ENCODE peak calls at places on chromosomes 5 and 9, in ten cellular contexts. S, N, L, P, V, Q, W, J, I and U are unnamed samples.

GRCh38 chr9:79353856-79354520 is 217.8 kb upstream of the TLE4 start:
- DNase-seq in J (no peak), Q (no peak), S (peak; percentile 85), N (no peak), V (peak; percentile 71), P (no peak), I (peak; percentile 27), W (no peak), L (no peak), U (peak; percentile 10)

GRCh38 chr5:132782101-132782500 is 5.1 kb upstream of the SEPTIN8 start:
- DNase-seq in L (no peak), V (peak; percentile 53), I (peak; percentile 25), Q (no peak), S (peak; percentile 74), W (no peak), N (no peak), J (no peak), P (no peak), U (peak; percentile 50)

GRCh38 chr9:69253057-69253456 is 72.0 kb upstream of the ENTREP1 start:
- DNase-seq in W (no peak), Q (no peak), J (no peak), L (no peak), N (no peak), I (peak; percentile 2), S (peak; percentile 6), P (no peak), V (no peak), U (no peak)

GRCh38 chr5:153491408-153491807 is 938 bp downstream of the GRIA1 start:
- DNase-seq in V (no peak), N (no peak), P (no peak), L (no peak), W (no peak), Q (no peak), S (no peak), I (no peak), J (no peak), U (no peak)

GRCh38 chr9:105330755-105331154 is 86.3 kb downstream of the SLC44A1 start:
- DNase-seq in W (no peak), J (no peak), V (no peak), P (no peak), I (no peak), S (peak; percentile 16), N (no peak), Q (no peak), L (no peak), U (no peak)

GRCh38 chr9:118767571-118767970 is 601.7 kb downstream of the BRINP1 start:
- DNase-seq in V (no peak), N (no peak), L (no peak), J (no peak), Q (no peak), I (no peak), S (no peak), W (no peak), P (no peak), U (no peak)

GRCh38 chr5:146797683-146798082 is 80.9 kb downstream of the PPP2R2B start:
- DNase-seq in W (no peak), Q (no peak), I (no peak), S (no peak), J (no peak), P (no peak), N (no peak), L (peak; percentile 69), V (no peak), U (no peak)

GRCh38 chr5:36462295-36463021 is 143.9 kb upstream of the SLC1A3 start:
- DNase-seq in I (no peak), V (no peak), N (no peak), P (no peak), W (no peak), L (no peak), Q (no peak), S (no peak), J (no peak), U (no peak)

GRCh38 chr5:92779536-92779935 is 801.5 kb downstream of the NR2F1-AS1 start:
- DNase-seq in I (no peak), W (no peak), J (no peak), S (no peak), V (no peak), P (no peak), L (no peak), Q (peak; percentile 1), N (no peak), U (no peak)

GRCh38 chr5:132086277-132086794 is 12.7 kb downstream of the CSF2 start:
- DNase-seq in S (peak; percentile 98), P (no peak), N (peak; percentile 95), I (peak; percentile 90), L (no peak), Q (no peak), W (no peak), J (no peak), V (peak; percentile 92), U (peak; percentile 100)

GRCh38 chr5:148685520-148686134 is 31.3 kb upstream of the HTR4 start:
- DNase-seq in S (no peak), J (no peak), L (no peak), P (no peak), V (no peak), N (no peak), I (no peak), Q (no peak), W (no peak), U (peak; percentile 13)

GRCh38 chr9:27154923-27155322 is 45.9 kb downstream of the TEK start:
- DNase-seq in N (peak; percentile 54), Q (no peak), I (peak; percentile 86), V (peak; percentile 94), S (peak; percentile 95), J (no peak), L (no peak), P (no peak), W (no peak), U (peak; percentile 66)

GRCh38 chr9:35685506-35685905 is 4.2 kb downstream of the TPM2 start:
- DNase-seq in P (no peak), I (no peak), V (no peak), J (no peak), L (no peak), Q (no peak), W (no peak), N (no peak), S (no peak), U (no peak)

GRCh38 chr9:35687972-35688557 is 1.7 kb downstream of the TPM2 start:
- DNase-seq in L (no peak), J (no peak), N (no peak), I (peak; percentile 19), P (no peak), W (no peak), S (no peak), Q (no peak), V (no peak), U (no peak)

GRCh38 chr9:35687306-35687705 is 2.4 kb downstream of the TPM2 start:
- DNase-seq in I (no peak), V (no peak), S (no peak), L (no peak), W (no peak), N (no peak), Q (peak; percentile 62), P (no peak), J (no peak), U (no peak)

GRCh38 chr9:35684921-35685320 is 4.8 kb downstream of the TPM2 start:
- DNase-seq in W (no peak), S (no peak), Q (no peak), J (no peak), L (no peak), I (no peak), V (no peak), P (no peak), N (no peak), U (no peak)

GRCh38 chr9:35686222-35687203 is 3.2 kb downstream of the TPM2 start:
- DNase-seq in W (no peak), S (peak; percentile 60), J (no peak), V (no peak), L (no peak), N (no peak), P (no peak), I (peak; percentile 74), Q (no peak), U (peak; percentile 45)
- H3K4me3 ChIP-seq in W (no peak overlapping the region), S (peak overlapping the region; percentile 26), J (no peak overlapping the region), V (peak overlapping the region; percentile 90), L (no peak overlapping the region), N (no peak overlapping the region), P (no peak overlapping the region), I (peak overlapping the region; percentile 64), Q (no peak overlapping the region), U (peak overlapping the region; percentile 88)

GRCh38 chr9:132472199-132472598 is 62.2 kb downstream of the CFAP77 start:
- DNase-seq in N (no peak), P (no peak), V (no peak), Q (no peak), L (no peak), S (no peak), J (no peak), I (no peak), W (no peak), U (no peak)

GRCh38 chr9:132478353-132478752 is 68.3 kb downstream of the CFAP77 start:
- DNase-seq in W (no peak), J (no peak), P (no peak), S (no peak), L (no peak), V (no peak), N (no peak), I (no peak), Q (no peak), U (no peak)

GRCh38 chr9:132474253-132474652 is 64.2 kb downstream of the CFAP77 start:
- DNase-seq in W (no peak), Q (no peak), N (no peak), I (no peak), V (peak; percentile 17), S (peak; percentile 1), P (no peak), L (peak; percentile 91), J (no peak), U (no peak)

GRCh38 chr9:132472599-132472998 is 62.6 kb downstream of the CFAP77 start:
- DNase-seq in V (no peak), J (no peak), I (no peak), S (no peak), N (no peak), W (no peak), P (no peak), Q (no peak), L (peak; percentile 75), U (no peak)
- H3K27me3 ChIP-seq in V (no peaks in the 10 kb centered on the region), J (no peaks in the 10 kb centered on the region), I (peaks cover 3% of the 10 kb centered on the region), S (peaks cover 32% of the 10 kb centered on the region), N (peaks cover 22% of the 10 kb centered on the region), W (no peaks in the 10 kb centered on the region), P (no peaks in the 10 kb centered on the region), Q (no peaks in the 10 kb centered on the region), L (no peaks in the 10 kb centered on the region), U (no peaks in the 10 kb centered on the region)

DNA sequence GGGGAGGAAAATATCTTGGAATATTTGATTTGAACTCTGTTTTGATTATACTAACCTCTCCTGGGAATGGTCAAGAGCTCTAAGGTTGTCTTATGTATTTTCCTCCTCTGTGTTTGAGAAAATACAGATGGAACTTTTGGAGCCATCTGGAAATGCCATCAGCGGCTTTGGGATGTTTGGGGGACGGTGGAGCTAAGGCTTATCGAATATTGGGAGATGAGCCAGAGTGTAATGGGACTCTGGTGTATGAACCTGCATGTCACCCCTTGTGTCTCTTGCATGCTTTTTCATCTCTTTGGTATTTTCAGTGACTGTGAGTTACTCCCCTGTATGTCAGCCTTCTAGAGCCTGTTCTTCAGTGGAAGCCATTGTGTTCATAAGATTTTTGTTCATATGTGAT is 180.0 kb upstream of the OTULINL start:
- DNase-seq in P (no peak), I (no peak), S (no peak), Q (no peak), V (no peak), W (no peak), N (no peak), J (no peak), L (no peak), U (no peak)
- H3K36me3 ChIP-seq in P (peaks cover 7% of the 10 kb centered on the region), I (peaks cover 21% of the 10 kb centered on the region), S (peaks cover 65% of the 10 kb centered on the region), Q (peaks cover 8% of the 10 kb centered on the region), V (peaks cover 51% of the 10 kb centered on the region), W (peaks cover 6% of the 10 kb centered on the region), N (peaks cover 72% of the 10 kb centered on the region), J (no peaks in the 10 kb centered on the region), L (no peaks in the 10 kb centered on the region), U (peaks cover 85% of the 10 kb centered on the region)

GRCh38 chr9:124017929-124018730 is 6.6 kb downstream of the LHX2 start:
- DNase-seq in W (no peak), S (no peak), N (no peak), J (no peak), P (no peak), I (no peak), L (peak; percentile 81), V (no peak), Q (peak; percentile 93), U (no peak)
- H3K4me3 ChIP-seq in W (peak overlapping the region; percentile 15), S (no peak overlapping the region), N (no peak overlapping the region), J (no peak overlapping the region), P (no peak overlapping the region), I (no peak overlapping the region), L (peak overlapping the region; percentile 76), V (no peak overlapping the region), Q (peak overlapping the region; percentile 32), U (no peak overlapping the region)